ENCODE peak calls at places on chromosome 12, in nine cellular contexts. One of them, this sample, is unnamed.

GRCh38 chr12:104480826-104481457 is 24.2 kb downstream of the CHST11 start:
- DNase-seq in breast epithelium: no peak
- DNase-seq in A549: no peak
- DNase-seq in GM12878: no peak
- DNase-seq in lower leg skin: peak
- DNase-seq in IMR-90: peak
- DNase-seq in sigmoid colon: peak
- DNase-seq in testis: peak
- DNase-seq in upper lobe of left lung: no peak
- DNase-seq in this sample: no peak

GRCh38 chr12:65090461-65090860 is 30.6 kb downstream of the WIF1 start:
- DNase-seq in breast epithelium: no peak
- DNase-seq in sigmoid colon: no peak
- DNase-seq in GM12878: no peak
- DNase-seq in IMR-90: no peak
- DNase-seq in A549: no peak
- DNase-seq in lower leg skin: no peak
- DNase-seq in testis: no peak
- DNase-seq in upper lobe of left lung: no peak
- DNase-seq in this sample: no peak

GRCh38 chr12:132557969-132558856 is 52.2 kb downstream of the LRCOL1 start:
- DNase-seq in GM12878: no peak
- DNase-seq in testis: no peak
- DNase-seq in IMR-90: no peak
- DNase-seq in lower leg skin: no peak
- DNase-seq in breast epithelium: no peak
- DNase-seq in A549: no peak
- DNase-seq in sigmoid colon: no peak
- DNase-seq in upper lobe of left lung: peak
- DNase-seq in this sample: no peak

GRCh38 chr12:90253674-90254181 is 545.1 kb upstream of the ATP2B1 start:
- DNase-seq in A549: no peak
- DNase-seq in sigmoid colon: peak
- DNase-seq in breast epithelium: no peak
- DNase-seq in testis: no peak
- DNase-seq in GM12878: peak
- DNase-seq in upper lobe of left lung: no peak
- DNase-seq in lower leg skin: peak
- DNase-seq in IMR-90: peak
- DNase-seq in this sample: peak

GRCh38 chr12:31732926-31733548 is 4.2 kb upstream of the AMN1 start:
- DNase-seq in testis: no peak
- DNase-seq in lower leg skin: peak
- DNase-seq in IMR-90: peak
- DNase-seq in GM12878: peak
- DNase-seq in upper lobe of left lung: no peak
- DNase-seq in breast epithelium: no peak
- DNase-seq in sigmoid colon: no peak
- DNase-seq in A549: peak
- DNase-seq in this sample: no peak

GRCh38 chr12:45285717-45286116 is 69.8 kb downstream of the ANO6 start:
- DNase-seq in breast epithelium: no peak
- DNase-seq in A549: no peak
- DNase-seq in sigmoid colon: no peak
- DNase-seq in IMR-90: no peak
- DNase-seq in lower leg skin: no peak
- DNase-seq in upper lobe of left lung: no peak
- DNase-seq in testis: no peak
- DNase-seq in GM12878: no peak
- DNase-seq in this sample: no peak

GRCh38 chr12:53695148-53696138 is 19.6 kb upstream of the ATP5MC2 start:
- DNase-seq in GM12878: no peak
- DNase-seq in A549: peak
- DNase-seq in testis: no peak
- DNase-seq in upper lobe of left lung: peak
- DNase-seq in lower leg skin: no peak
- DNase-seq in IMR-90: peak
- DNase-seq in sigmoid colon: no peak
- DNase-seq in breast epithelium: no peak
- DNase-seq in this sample: no peak

GRCh38 chr12:113766880-113767878 is 198.9 kb downstream of the RBM19 start:
- DNase-seq in lower leg skin: no peak
- DNase-seq in sigmoid colon: no peak
- DNase-seq in testis: no peak
- DNase-seq in upper lobe of left lung: no peak
- DNase-seq in A549: peak
- DNase-seq in breast epithelium: no peak
- DNase-seq in GM12878: no peak
- DNase-seq in IMR-90: peak
- DNase-seq in this sample: no peak

GRCh38 chr12:807041-807717 is 54.8 kb downstream of the WNK1 start:
- DNase-seq in GM12878: peak
- DNase-seq in upper lobe of left lung: no peak
- DNase-seq in lower leg skin: no peak
- DNase-seq in sigmoid colon: no peak
- DNase-seq in A549: no peak
- DNase-seq in IMR-90: no peak
- DNase-seq in breast epithelium: no peak
- DNase-seq in testis: no peak
- DNase-seq in this sample: no peak

GRCh38 chr12:62963642-62964041 is 28.7 kb upstream of the PPM1H start:
- DNase-seq in A549: no peak
- DNase-seq in sigmoid colon: no peak
- DNase-seq in testis: no peak
- DNase-seq in IMR-90: no peak
- DNase-seq in lower leg skin: no peak
- DNase-seq in upper lobe of left lung: no peak
- DNase-seq in GM12878: no peak
- DNase-seq in breast epithelium: no peak
- DNase-seq in this sample: no peak

GRCh38 chr12:96210376-96211055 is 16.3 kb downstream of the ELK3 start:
- DNase-seq in upper lobe of left lung: no peak
- DNase-seq in lower leg skin: no peak
- DNase-seq in IMR-90: no peak
- DNase-seq in GM12878: no peak
- DNase-seq in sigmoid colon: no peak
- DNase-seq in breast epithelium: no peak
- DNase-seq in A549: no peak
- DNase-seq in testis: no peak
- DNase-seq in this sample: no peak

GRCh38 chr12:93699271-93700141 is 22.3 kb downstream of the CRADD start:
- DNase-seq in GM12878: no peak
- DNase-seq in upper lobe of left lung: no peak
- DNase-seq in lower leg skin: no peak
- DNase-seq in A549: no peak
- DNase-seq in breast epithelium: no peak
- DNase-seq in IMR-90: peak
- DNase-seq in sigmoid colon: no peak
- DNase-seq in testis: no peak
- DNase-seq in this sample: no peak

GRCh38 chr12:6110006-6110405 is 14.5 kb downstream of the VWF start:
- DNase-seq in GM12878: no peak
- DNase-seq in IMR-90: peak
- DNase-seq in lower leg skin: no peak
- DNase-seq in breast epithelium: no peak
- DNase-seq in A549: no peak
- DNase-seq in upper lobe of left lung: no peak
- DNase-seq in testis: no peak
- DNase-seq in sigmoid colon: no peak
- DNase-seq in this sample: no peak

GRCh38 chr12:32400114-32400672 is 835 bp downstream of the FGD4 start:
- DNase-seq in IMR-90: no peak
- DNase-seq in sigmoid colon: no peak
- DNase-seq in A549: peak
- DNase-seq in breast epithelium: no peak
- DNase-seq in lower leg skin: no peak
- DNase-seq in upper lobe of left lung: no peak
- DNase-seq in GM12878: no peak
- DNase-seq in testis: no peak
- DNase-seq in this sample: no peak

GRCh38 chr12:10901427-10901826 is 7.9 kb downstream of the TAS2R13 start:
- DNase-seq in breast epithelium: no peak
- DNase-seq in IMR-90: no peak
- DNase-seq in A549: no peak
- DNase-seq in sigmoid colon: no peak
- DNase-seq in testis: no peak
- DNase-seq in GM12878: no peak
- DNase-seq in upper lobe of left lung: no peak
- DNase-seq in lower leg skin: no peak
- DNase-seq in this sample: no peak

GRCh38 chr12:48512855-48513254 is 12.6 kb upstream of the OR8S1 start:
- DNase-seq in sigmoid colon: no peak
- DNase-seq in upper lobe of left lung: no peak
- DNase-seq in testis: no peak
- DNase-seq in breast epithelium: no peak
- DNase-seq in A549: no peak
- DNase-seq in lower leg skin: no peak
- DNase-seq in GM12878: peak
- DNase-seq in IMR-90: no peak
- DNase-seq in this sample: no peak

GRCh38 chr12:28054583-28054982 is 82.0 kb upstream of the PTHLH start:
- DNase-seq in IMR-90: no peak
- DNase-seq in breast epithelium: no peak
- DNase-seq in A549: no peak
- DNase-seq in testis: no peak
- DNase-seq in upper lobe of left lung: no peak
- DNase-seq in GM12878: no peak
- DNase-seq in lower leg skin: no peak
- DNase-seq in sigmoid colon: no peak
- DNase-seq in this sample: no peak

GRCh38 chr12:78697817-78698415 is 166.7 kb upstream of the SYT1 start:
- DNase-seq in GM12878: no peak
- DNase-seq in lower leg skin: no peak
- DNase-seq in testis: no peak
- DNase-seq in breast epithelium: no peak
- DNase-seq in IMR-90: peak
- DNase-seq in upper lobe of left lung: no peak
- DNase-seq in sigmoid colon: no peak
- DNase-seq in A549: no peak
- DNase-seq in this sample: no peak

GRCh38 chr12:106586803-106587684 is 4.2 kb downstream of the RFX4 start:
- DNase-seq in IMR-90: no peak
- DNase-seq in upper lobe of left lung: peak
- DNase-seq in sigmoid colon: no peak
- DNase-seq in A549: no peak
- DNase-seq in GM12878: no peak
- DNase-seq in testis: no peak
- DNase-seq in lower leg skin: no peak
- DNase-seq in breast epithelium: no peak
- DNase-seq in this sample: no peak

GRCh38 chr12:67434653-67435375 is 165.7 kb downstream of the CAND1 start:
- DNase-seq in breast epithelium: no peak
- DNase-seq in A549: peak
- DNase-seq in lower leg skin: peak
- DNase-seq in GM12878: no peak
- DNase-seq in upper lobe of left lung: no peak
- DNase-seq in sigmoid colon: no peak
- DNase-seq in IMR-90: peak
- DNase-seq in testis: no peak
- DNase-seq in this sample: no peak
- TF ChIP-seq POLR2A in breast epithelium: no peak
- TF ChIP-seq POLR2A in A549: no peak
- TF ChIP-seq POLR2A in lower leg skin: no peak
- TF ChIP-seq POLR2A in GM12878: no peak
- TF ChIP-seq POLR2A in upper lobe of left lung: no peak
- TF ChIP-seq POLR2A in sigmoid colon: no peak
- TF ChIP-seq POLR2A in IMR-90: peak
- TF ChIP-seq POLR2A in testis: no peak
- TF ChIP-seq POLR2A in this sample: no peak

DNA sequence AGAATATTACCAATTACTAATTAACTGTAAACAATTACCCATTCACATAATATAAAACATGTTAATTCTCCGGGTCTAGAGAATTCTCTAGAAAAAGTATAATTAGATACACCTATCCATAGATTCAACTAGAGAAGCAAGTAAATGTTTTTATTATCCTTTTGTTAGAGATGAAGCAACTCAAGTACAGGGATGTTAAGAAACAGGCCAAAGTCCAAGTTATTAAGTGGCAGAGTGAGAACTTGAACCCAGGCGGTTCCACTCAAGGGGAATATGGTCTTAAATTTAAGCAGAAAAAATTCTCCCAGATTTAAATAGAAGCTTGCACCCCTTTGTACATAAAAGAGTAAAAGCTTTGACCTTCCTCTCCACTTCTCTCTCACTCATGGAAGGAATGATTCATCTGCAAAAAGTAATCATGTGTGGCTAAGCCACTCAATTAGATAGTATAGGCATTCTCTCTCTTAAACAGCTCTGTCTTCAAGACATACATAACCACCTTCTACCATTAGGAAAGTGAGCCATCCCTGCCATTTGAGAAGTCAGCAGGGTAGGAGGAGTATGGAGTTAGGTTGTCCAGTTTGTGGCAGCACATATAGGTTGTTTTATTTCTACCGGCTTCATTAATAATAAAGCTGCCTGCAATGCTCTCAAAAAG is 34.1 kb downstream of the ERGIC2 start:
- DNase-seq in lower leg skin: no peak
- DNase-seq in IMR-90: peak
- DNase-seq in sigmoid colon: no peak
- DNase-seq in GM12878: no peak
- DNase-seq in upper lobe of left lung: no peak
- DNase-seq in A549: no peak
- DNase-seq in breast epithelium: no peak
- DNase-seq in testis: no peak
- DNase-seq in this sample: no peak
- TF ChIP-seq POLR2A in lower leg skin: no peak
- TF ChIP-seq POLR2A in IMR-90: no peak
- TF ChIP-seq POLR2A in sigmoid colon: no peak
- TF ChIP-seq POLR2A in GM12878: no peak
- TF ChIP-seq POLR2A in upper lobe of left lung: no peak
- TF ChIP-seq POLR2A in A549: no peak
- TF ChIP-seq POLR2A in breast epithelium: no peak
- TF ChIP-seq POLR2A in testis: no peak
- TF ChIP-seq POLR2A in this sample: no peak

DNA sequence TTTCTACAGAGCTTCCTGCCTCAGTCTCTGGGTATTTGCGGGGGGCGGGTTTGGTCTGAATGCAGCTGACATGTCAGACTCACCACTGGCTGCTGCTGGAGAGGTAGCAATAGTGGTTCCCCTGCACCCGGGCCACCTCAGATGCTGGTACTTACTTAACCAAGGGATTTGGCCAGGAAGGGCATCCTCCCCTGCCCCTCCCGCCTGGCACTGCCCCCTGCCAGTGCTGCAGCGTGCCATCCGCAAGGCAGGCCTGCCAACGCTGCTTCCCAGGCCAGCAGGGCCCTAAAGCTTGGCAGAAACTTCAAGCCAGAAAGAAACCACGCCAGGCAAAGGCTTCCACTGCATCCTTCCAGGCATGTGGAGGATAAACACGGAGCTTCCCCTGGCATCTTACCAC is 22.1 kb downstream of the RAB35 start:
- DNase-seq in sigmoid colon: no peak
- DNase-seq in upper lobe of left lung: no peak
- DNase-seq in testis: no peak
- DNase-seq in GM12878: no peak
- DNase-seq in breast epithelium: no peak
- DNase-seq in A549: no peak
- DNase-seq in lower leg skin: no peak
- DNase-seq in IMR-90: no peak
- DNase-seq in this sample: no peak
- TF ChIP-seq POLR2A in sigmoid colon: no peak
- TF ChIP-seq POLR2A in upper lobe of left lung: no peak
- TF ChIP-seq POLR2A in testis: no peak
- TF ChIP-seq POLR2A in GM12878: no peak
- TF ChIP-seq POLR2A in breast epithelium: no peak
- TF ChIP-seq POLR2A in A549: no peak
- TF ChIP-seq POLR2A in lower leg skin: no peak
- TF ChIP-seq POLR2A in IMR-90: no peak
- TF ChIP-seq POLR2A in this sample: no peak

GRCh38 chr12:57236224-57236924 is 6.9 kb downstream of the SHMT2 start:
- DNase-seq in A549: no peak
- DNase-seq in lower leg skin: no peak
- DNase-seq in IMR-90: no peak
- DNase-seq in sigmoid colon: no peak
- DNase-seq in upper lobe of left lung: peak
- DNase-seq in breast epithelium: no peak
- DNase-seq in GM12878: no peak
- DNase-seq in testis: no peak
- DNase-seq in this sample: peak
- TF ChIP-seq POLR2A in A549: no peak
- TF ChIP-seq POLR2A in lower leg skin: no peak
- TF ChIP-seq POLR2A in IMR-90: no peak
- TF ChIP-seq POLR2A in sigmoid colon: no peak
- TF ChIP-seq POLR2A in upper lobe of left lung: no peak
- TF ChIP-seq POLR2A in breast epithelium: no peak
- TF ChIP-seq POLR2A in GM12878: peak
- TF ChIP-seq POLR2A in testis: no peak
- TF ChIP-seq POLR2A in this sample: no peak

This sample was measured in erythroblast.